ENCODE peak calls at places on chromosomes 16 and 17, in seven cellular contexts. One of them, this sample, is unnamed. For H3K36me3, the result is how much of the 10 kb centered on the place peaks cover.

GRCh38 chr17:42111265-42111636 is 1.3 kb downstream of the DHX58 start:
- DNase-seq in fibroblast of lung: no peak
- DNase-seq in adipocyte: no peak
- DNase-seq in heart right ventricle: no peak
- DNase-seq in GM23248: no peak
- DNase-seq in ovary: no peak
- DNase-seq in bronchial epithelial cell: no peak
- DNase-seq in this sample: no peak

GRCh38 chr17:7737601-7738000 is 20.1 kb downstream of the DNAH2 start:
- DNase-seq in adipocyte: no peak
- DNase-seq in ovary: no peak
- DNase-seq in GM23248: no peak
- DNase-seq in bronchial epithelial cell: no peak
- DNase-seq in fibroblast of lung: no peak
- DNase-seq in heart right ventricle: no peak
- DNase-seq in this sample: no peak

GRCh38 chr16:56547120-56547948 is 17.5 kb upstream of the MT4 start:
- DNase-seq in ovary: no peak
- DNase-seq in GM23248: peak
- DNase-seq in adipocyte: no peak
- DNase-seq in heart right ventricle: no peak
- DNase-seq in bronchial epithelial cell: peak
- DNase-seq in fibroblast of lung: peak
- DNase-seq in this sample: no peak

GRCh38 chr16:66619534-66620418 is 15.3 kb downstream of the CMTM3 start:
- DNase-seq in fibroblast of lung: peak
- DNase-seq in ovary: no peak
- DNase-seq in adipocyte: peak
- DNase-seq in bronchial epithelial cell: peak
- DNase-seq in heart right ventricle: no peak
- DNase-seq in GM23248: peak
- DNase-seq in this sample: peak

GRCh38 chr17:588519-588918 is 126.1 kb downstream of the VPS53 start:
- DNase-seq in heart right ventricle: no peak
- DNase-seq in ovary: no peak
- DNase-seq in bronchial epithelial cell: no peak
- DNase-seq in fibroblast of lung: no peak
- DNase-seq in adipocyte: no peak
- DNase-seq in GM23248: no peak
- DNase-seq in this sample: no peak

GRCh38 chr17:32449963-32450362 is 5.7 kb downstream of the PSMD11 start:
- DNase-seq in adipocyte: no peak
- DNase-seq in GM23248: no peak
- DNase-seq in fibroblast of lung: no peak
- DNase-seq in ovary: no peak
- DNase-seq in heart right ventricle: no peak
- DNase-seq in bronchial epithelial cell: no peak
- DNase-seq in this sample: no peak

GRCh38 chr16:1871974-1872635 is at the start of gene MEIOB:
- DNase-seq in fibroblast of lung: no peak
- DNase-seq in heart right ventricle: no peak
- DNase-seq in ovary: no peak
- DNase-seq in GM23248: peak
- DNase-seq in adipocyte: peak
- DNase-seq in bronchial epithelial cell: no peak
- DNase-seq in this sample: no peak

GRCh38 chr17:20706752-20707372 is 127.3 kb downstream of the CDRT15L2 start:
- DNase-seq in fibroblast of lung: no peak
- DNase-seq in bronchial epithelial cell: no peak
- DNase-seq in adipocyte: no peak
- DNase-seq in heart right ventricle: no peak
- DNase-seq in GM23248: peak
- DNase-seq in ovary: no peak
- DNase-seq in this sample: no peak

GRCh38 chr17:55661359-55661758 is 61.3 kb downstream of the TMEM100 start:
- DNase-seq in heart right ventricle: no peak
- DNase-seq in bronchial epithelial cell: no peak
- DNase-seq in adipocyte: peak
- DNase-seq in GM23248: no peak
- DNase-seq in fibroblast of lung: no peak
- DNase-seq in ovary: no peak
- DNase-seq in this sample: no peak

GRCh38 chr17:77495575-77495974 is 354.8 kb downstream of the SEC14L1 start:
- DNase-seq in adipocyte: no peak
- DNase-seq in ovary: no peak
- DNase-seq in heart right ventricle: no peak
- DNase-seq in fibroblast of lung: no peak
- DNase-seq in bronchial epithelial cell: no peak
- DNase-seq in GM23248: no peak
- DNase-seq in this sample: peak

GRCh38 chr16:68406458-68407041 is 41.8 kb downstream of the SMPD3 start:
- DNase-seq in heart right ventricle: no peak
- DNase-seq in ovary: no peak
- DNase-seq in fibroblast of lung: peak
- DNase-seq in GM23248: peak
- DNase-seq in adipocyte: peak
- DNase-seq in bronchial epithelial cell: peak
- DNase-seq in this sample: no peak

GRCh38 chr17:82288602-82288927 is 15.1 kb upstream of the CSNK1D start:
- DNase-seq in GM23248: no peak
- DNase-seq in heart right ventricle: no peak
- DNase-seq in ovary: no peak
- DNase-seq in adipocyte: no peak
- DNase-seq in bronchial epithelial cell: no peak
- DNase-seq in fibroblast of lung: no peak
- DNase-seq in this sample: no peak

GRCh38 chr17:46192211-46192483 is 1.1 kb downstream of the KANSL1 start:
- DNase-seq in bronchial epithelial cell: no peak
- DNase-seq in heart right ventricle: no peak
- DNase-seq in GM23248: no peak
- DNase-seq in fibroblast of lung: no peak
- DNase-seq in adipocyte: no peak
- DNase-seq in ovary: no peak
- DNase-seq in this sample: no peak

GRCh38 chr16:3087243-3087791 is 11.8 kb downstream of the ZSCAN10 start:
- DNase-seq in adipocyte: no peak
- DNase-seq in heart right ventricle: peak
- DNase-seq in fibroblast of lung: no peak
- DNase-seq in ovary: no peak
- DNase-seq in bronchial epithelial cell: no peak
- DNase-seq in GM23248: no peak
- DNase-seq in this sample: no peak

GRCh38 chr16:57747496-57747895 is 11.9 kb downstream of the KATNB1 start:
- DNase-seq in adipocyte: no peak
- DNase-seq in ovary: no peak
- DNase-seq in fibroblast of lung: no peak
- DNase-seq in GM23248: no peak
- DNase-seq in bronchial epithelial cell: no peak
- DNase-seq in heart right ventricle: no peak
- DNase-seq in this sample: no peak

GRCh38 chr17:74601944-74602572 is 10.0 kb upstream of the CD300LD start:
- DNase-seq in ovary: no peak
- DNase-seq in GM23248: peak
- DNase-seq in fibroblast of lung: peak
- DNase-seq in heart right ventricle: peak
- DNase-seq in adipocyte: peak
- DNase-seq in bronchial epithelial cell: peak
- DNase-seq in this sample: no peak

GRCh38 chr17:12402963-12403622 is 262.6 kb upstream of the MYOCD start:
- DNase-seq in GM23248: peak
- DNase-seq in adipocyte: peak
- DNase-seq in heart right ventricle: no peak
- DNase-seq in bronchial epithelial cell: peak
- DNase-seq in ovary: no peak
- DNase-seq in fibroblast of lung: peak
- DNase-seq in this sample: no peak

GRCh38 chr17:56894859-56895455 is 18.9 kb downstream of the TRIM25 start:
- DNase-seq in GM23248: no peak
- DNase-seq in ovary: no peak
- DNase-seq in adipocyte: no peak
- DNase-seq in bronchial epithelial cell: no peak
- DNase-seq in fibroblast of lung: no peak
- DNase-seq in heart right ventricle: no peak
- DNase-seq in this sample: no peak

GRCh38 chr17:14143678-14144077 is 74.4 kb downstream of the COX10 start:
- DNase-seq in adipocyte: no peak
- DNase-seq in bronchial epithelial cell: peak
- DNase-seq in heart right ventricle: no peak
- DNase-seq in fibroblast of lung: no peak
- DNase-seq in ovary: no peak
- DNase-seq in GM23248: peak
- DNase-seq in this sample: no peak

GRCh38 chr16:86575754-86576557 is 2.4 kb upstream of the FOXL1 start:
- DNase-seq in heart right ventricle: peak
- DNase-seq in adipocyte: peak
- DNase-seq in bronchial epithelial cell: peak
- DNase-seq in fibroblast of lung: peak
- DNase-seq in ovary: no peak
- DNase-seq in GM23248: peak
- DNase-seq in this sample: peak

GRCh38 chr17:31235110-31235509 is 61.9 kb downstream of the OMG start:
- DNase-seq in GM23248: no peak
- DNase-seq in bronchial epithelial cell: no peak
- DNase-seq in adipocyte: no peak
- DNase-seq in fibroblast of lung: no peak
- DNase-seq in ovary: no peak
- DNase-seq in heart right ventricle: no peak
- DNase-seq in this sample: no peak

GRCh38 chr16:30885196-30885595 is 8.7 kb downstream of the BCL7C start:
- DNase-seq in GM23248: no peak
- DNase-seq in bronchial epithelial cell: no peak
- DNase-seq in adipocyte: no peak
- DNase-seq in heart right ventricle: no peak
- DNase-seq in ovary: no peak
- DNase-seq in fibroblast of lung: no peak
- DNase-seq in this sample: no peak

GRCh38 chr16:30887927-30888326 is 6.0 kb downstream of the BCL7C start:
- DNase-seq in ovary: no peak
- DNase-seq in GM23248: no peak
- DNase-seq in adipocyte: no peak
- DNase-seq in heart right ventricle: no peak
- DNase-seq in bronchial epithelial cell: no peak
- DNase-seq in fibroblast of lung: no peak
- DNase-seq in this sample: no peak

GRCh38 chr16:30884760-30885159 is 9.1 kb downstream of the BCL7C start:
- DNase-seq in GM23248: no peak
- DNase-seq in fibroblast of lung: no peak
- DNase-seq in heart right ventricle: no peak
- DNase-seq in bronchial epithelial cell: no peak
- DNase-seq in ovary: no peak
- DNase-seq in adipocyte: no peak
- DNase-seq in this sample: no peak

GRCh38 chr16:30888856-30889499 is 4.9 kb downstream of the BCL7C start:
- DNase-seq in heart right ventricle: no peak
- DNase-seq in bronchial epithelial cell: no peak
- DNase-seq in ovary: no peak
- DNase-seq in GM23248: no peak
- DNase-seq in adipocyte: no peak
- DNase-seq in fibroblast of lung: no peak
- DNase-seq in this sample: no peak

GRCh38 chr16:30886145-30886544 is 7.7 kb downstream of the BCL7C start:
- DNase-seq in fibroblast of lung: no peak
- DNase-seq in GM23248: no peak
- DNase-seq in heart right ventricle: no peak
- DNase-seq in bronchial epithelial cell: no peak
- DNase-seq in ovary: no peak
- DNase-seq in adipocyte: no peak
- DNase-seq in this sample: no peak
- H3K36me3 ChIP-seq in fibroblast of lung: under half
- H3K36me3 ChIP-seq in GM23248: under half
- H3K36me3 ChIP-seq in heart right ventricle: half or more
- H3K36me3 ChIP-seq in bronchial epithelial cell: under half
- H3K36me3 ChIP-seq in ovary: under half
- H3K36me3 ChIP-seq in adipocyte: under half
- H3K36me3 ChIP-seq in this sample: half or more

DNA sequence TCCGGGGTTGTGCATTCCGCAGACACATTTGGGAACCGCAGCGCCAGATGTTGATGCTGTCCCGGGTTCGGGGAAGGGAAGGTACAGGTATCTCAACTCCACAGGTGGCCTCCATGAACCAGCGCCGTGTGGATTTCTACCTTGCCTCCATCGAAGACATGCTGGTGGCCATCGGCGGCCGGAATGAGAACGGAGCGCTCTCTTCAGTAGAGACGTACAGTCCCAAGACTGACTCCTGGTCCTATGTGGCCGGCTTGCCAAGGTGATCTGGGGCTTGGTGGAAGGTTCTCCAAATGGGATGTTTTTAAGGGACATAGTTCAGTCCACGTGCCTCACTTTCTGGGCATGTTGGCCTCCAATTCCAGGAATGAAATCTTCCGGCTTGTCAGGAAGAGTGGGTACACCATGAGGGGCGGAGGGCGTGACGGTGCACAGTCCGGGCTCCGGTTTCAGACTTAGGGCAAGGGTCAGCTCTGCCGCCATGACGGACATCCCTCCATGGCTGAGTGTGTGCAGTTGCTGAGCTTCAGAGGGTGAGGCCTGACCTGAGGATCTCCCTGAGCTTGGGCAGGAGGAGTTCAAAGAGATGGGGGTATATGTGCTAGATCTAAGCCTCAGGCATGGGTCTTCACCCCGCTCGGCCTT is 11.5 kb downstream of the KLHL36 start:
- DNase-seq in bronchial epithelial cell: no peak
- DNase-seq in heart right ventricle: no peak
- DNase-seq in adipocyte: no peak
- DNase-seq in GM23248: no peak
- DNase-seq in fibroblast of lung: no peak
- DNase-seq in ovary: no peak
- DNase-seq in this sample: no peak
- H3K36me3 ChIP-seq in bronchial epithelial cell: under half
- H3K36me3 ChIP-seq in heart right ventricle: half or more
- H3K36me3 ChIP-seq in adipocyte: half or more
- H3K36me3 ChIP-seq in GM23248: under half
- H3K36me3 ChIP-seq in fibroblast of lung: under half
- H3K36me3 ChIP-seq in ovary: under half
- H3K36me3 ChIP-seq in this sample: half or more

DNA sequence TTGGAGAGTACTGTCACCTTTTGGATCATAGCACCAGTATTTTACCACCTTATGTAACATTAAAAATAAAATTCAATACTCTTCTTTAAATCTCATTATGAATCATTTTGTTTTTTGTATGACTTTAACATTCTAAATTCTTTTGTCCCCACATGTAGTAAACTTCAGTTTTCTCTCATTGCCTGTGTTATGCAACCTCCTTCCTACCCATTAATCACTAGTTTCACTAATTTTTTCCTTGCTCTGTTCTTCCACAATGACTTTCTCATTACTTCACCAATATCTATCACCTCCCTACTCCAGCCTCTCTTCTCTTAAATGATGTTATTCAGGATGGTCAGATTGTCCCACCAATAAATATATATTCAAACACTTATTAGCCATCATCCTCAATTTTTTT is 68.7 kb downstream of the TTC19 start:
- DNase-seq in heart right ventricle: no peak
- DNase-seq in fibroblast of lung: peak
- DNase-seq in GM23248: peak
- DNase-seq in bronchial epithelial cell: no peak
- DNase-seq in adipocyte: peak
- DNase-seq in ovary: no peak
- DNase-seq in this sample: no peak
- H3K36me3 ChIP-seq in heart right ventricle: half or more
- H3K36me3 ChIP-seq in fibroblast of lung: under half
- H3K36me3 ChIP-seq in GM23248: half or more
- H3K36me3 ChIP-seq in bronchial epithelial cell: under half
- H3K36me3 ChIP-seq in adipocyte: half or more
- H3K36me3 ChIP-seq in ovary: under half
- H3K36me3 ChIP-seq in this sample: half or more

GRCh38 chr16:50293041-50293783 is 26.9 kb downstream of the ADCY7 start:
- DNase-seq in adipocyte: no peak
- DNase-seq in ovary: no peak
- DNase-seq in heart right ventricle: no peak
- DNase-seq in fibroblast of lung: no peak
- DNase-seq in bronchial epithelial cell: no peak
- DNase-seq in GM23248: no peak
- DNase-seq in this sample: no peak
- H3K36me3 ChIP-seq in adipocyte: under half
- H3K36me3 ChIP-seq in ovary: under half
- H3K36me3 ChIP-seq in heart right ventricle: under half
- H3K36me3 ChIP-seq in fibroblast of lung: under half
- H3K36me3 ChIP-seq in bronchial epithelial cell: under half
- H3K36me3 ChIP-seq in GM23248: under half
- H3K36me3 ChIP-seq in this sample: under half

This sample was measured in tibial artery.